ENCODE peak calls at places on chromosome 18, in ten cellular contexts. One of them, this sample, is unnamed.

GRCh38 chr18:23136326-23137092 is 1.2 kb downstream of the CABLES1 start:
- DNase-seq in gastrocnemius medialis: peak
- DNase-seq in AG04450: no peak
- DNase-seq in heart right ventricle: peak
- DNase-seq in hepatocyte: peak
- DNase-seq in fibroblast of lung: peak
- DNase-seq in ovary: peak
- DNase-seq in thoracic aorta: no peak
- DNase-seq in psoas muscle: peak
- DNase-seq in K562: no peak
- DNase-seq in this sample: peak

GRCh38 chr18:28723506-28723905 is 546.6 kb upstream of the CDH2 start:
- DNase-seq in gastrocnemius medialis: no peak
- DNase-seq in AG04450: no peak
- DNase-seq in heart right ventricle: no peak
- DNase-seq in hepatocyte: no peak
- DNase-seq in fibroblast of lung: no peak
- DNase-seq in ovary: no peak
- DNase-seq in thoracic aorta: no peak
- DNase-seq in psoas muscle: no peak
- DNase-seq in K562: no peak
- DNase-seq in this sample: no peak

GRCh38 chr18:45726603-45727002 is 2.6 kb downstream of the SLC14A1 start:
- DNase-seq in gastrocnemius medialis: no peak
- DNase-seq in AG04450: no peak
- DNase-seq in heart right ventricle: no peak
- DNase-seq in hepatocyte: no peak
- DNase-seq in fibroblast of lung: peak
- DNase-seq in ovary: no peak
- DNase-seq in thoracic aorta: no peak
- DNase-seq in psoas muscle: no peak
- DNase-seq in K562: no peak
- DNase-seq in this sample: no peak

GRCh38 chr18:79533146-79533545 is 137.4 kb downstream of the NFATC1 start:
- DNase-seq in gastrocnemius medialis: no peak
- DNase-seq in AG04450: no peak
- DNase-seq in heart right ventricle: no peak
- DNase-seq in hepatocyte: no peak
- DNase-seq in fibroblast of lung: no peak
- DNase-seq in ovary: peak
- DNase-seq in thoracic aorta: no peak
- DNase-seq in psoas muscle: no peak
- DNase-seq in K562: no peak
- DNase-seq in this sample: no peak

GRCh38 chr18:77071711-77072292 is 60.8 kb downstream of the MBP start:
- DNase-seq in gastrocnemius medialis: no peak
- DNase-seq in AG04450: peak
- DNase-seq in heart right ventricle: no peak
- DNase-seq in hepatocyte: peak
- DNase-seq in fibroblast of lung: peak
- DNase-seq in ovary: no peak
- DNase-seq in thoracic aorta: peak
- DNase-seq in psoas muscle: no peak
- DNase-seq in K562: no peak
- DNase-seq in this sample: no peak

GRCh38 chr18:24112874-24113615 is 25.8 kb upstream of the CABYR start:
- DNase-seq in gastrocnemius medialis: no peak
- DNase-seq in AG04450: no peak
- DNase-seq in heart right ventricle: no peak
- DNase-seq in hepatocyte: peak
- DNase-seq in fibroblast of lung: peak
- DNase-seq in ovary: no peak
- DNase-seq in thoracic aorta: no peak
- DNase-seq in psoas muscle: no peak
- DNase-seq in K562: no peak
- DNase-seq in this sample: no peak

GRCh38 chr18:7116001-7116831 is 1.4 kb downstream of the LAMA1 start:
- DNase-seq in gastrocnemius medialis: no peak
- DNase-seq in AG04450: no peak
- DNase-seq in heart right ventricle: no peak
- DNase-seq in hepatocyte: peak
- DNase-seq in fibroblast of lung: peak
- DNase-seq in ovary: no peak
- DNase-seq in thoracic aorta: no peak
- DNase-seq in psoas muscle: no peak
- DNase-seq in K562: no peak
- DNase-seq in this sample: peak

GRCh38 chr18:32469691-32470131 is 971 bp downstream of the GAREM1 start:
- DNase-seq in gastrocnemius medialis: no peak
- DNase-seq in AG04450: no peak
- DNase-seq in heart right ventricle: no peak
- DNase-seq in hepatocyte: peak
- DNase-seq in fibroblast of lung: peak
- DNase-seq in ovary: no peak
- DNase-seq in thoracic aorta: no peak
- DNase-seq in psoas muscle: no peak
- DNase-seq in K562: no peak
- DNase-seq in this sample: no peak

GRCh38 chr18:48621815-48622555 is 83.2 kb downstream of the CTIF start:
- DNase-seq in gastrocnemius medialis: no peak
- DNase-seq in AG04450: no peak
- DNase-seq in heart right ventricle: no peak
- DNase-seq in hepatocyte: no peak
- DNase-seq in fibroblast of lung: no peak
- DNase-seq in ovary: no peak
- DNase-seq in thoracic aorta: no peak
- DNase-seq in psoas muscle: no peak
- DNase-seq in K562: no peak
- DNase-seq in this sample: no peak

GRCh38 chr18:5449858-5450509 is 93.8 kb downstream of the EPB41L3 start:
- DNase-seq in gastrocnemius medialis: no peak
- DNase-seq in AG04450: no peak
- DNase-seq in heart right ventricle: no peak
- DNase-seq in hepatocyte: no peak
- DNase-seq in fibroblast of lung: no peak
- DNase-seq in ovary: no peak
- DNase-seq in thoracic aorta: no peak
- DNase-seq in psoas muscle: no peak
- DNase-seq in K562: no peak
- DNase-seq in this sample: no peak

DNA sequence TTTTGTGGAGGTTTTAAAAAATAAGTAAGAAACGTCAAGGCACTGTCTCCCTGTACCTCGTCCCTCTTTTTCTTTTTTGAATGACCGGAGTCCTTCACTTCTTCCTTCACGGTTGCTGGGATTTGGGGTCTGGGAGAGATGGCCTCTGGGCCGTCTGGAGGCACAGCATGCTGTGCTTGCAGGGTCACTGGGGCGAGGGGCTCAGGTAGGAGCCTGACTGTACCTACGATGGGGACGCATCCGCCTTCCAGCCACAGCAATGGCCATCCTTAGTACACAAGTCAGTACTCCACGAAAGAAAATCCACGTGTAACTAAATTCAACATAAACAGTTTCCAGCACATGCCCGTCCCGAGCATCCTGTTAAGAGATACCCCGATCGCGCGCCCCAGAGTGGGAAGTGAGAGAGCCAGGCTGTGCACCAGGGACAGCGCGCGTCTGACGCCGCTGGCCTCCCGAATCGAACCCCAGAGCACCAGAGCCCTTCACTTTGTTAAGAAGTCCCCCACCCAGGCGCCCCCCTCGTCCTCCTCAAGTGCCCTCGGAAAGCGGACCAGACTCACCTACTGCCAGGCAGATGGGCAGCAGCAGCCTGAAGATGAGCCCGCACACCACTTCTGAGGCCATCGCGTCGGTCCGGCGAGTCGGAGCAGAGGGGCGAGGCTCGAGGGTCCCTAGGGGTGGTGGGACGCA is 1.3 kb downstream of the PIEZO2 start:
- DNase-seq in gastrocnemius medialis: no peak
- DNase-seq in AG04450: no peak
- DNase-seq in heart right ventricle: no peak
- DNase-seq in hepatocyte: no peak
- DNase-seq in fibroblast of lung: peak
- DNase-seq in ovary: no peak
- DNase-seq in thoracic aorta: no peak
- DNase-seq in psoas muscle: peak
- DNase-seq in K562: no peak
- DNase-seq in this sample: no peak
- H3K4me3 ChIP-seq in gastrocnemius medialis: peak
- H3K4me3 ChIP-seq in AG04450: peak
- H3K4me3 ChIP-seq in heart right ventricle: peak
- H3K4me3 ChIP-seq in hepatocyte: peak
- H3K4me3 ChIP-seq in fibroblast of lung: peak
- H3K4me3 ChIP-seq in ovary: peak
- H3K4me3 ChIP-seq in thoracic aorta: peak
- H3K4me3 ChIP-seq in psoas muscle: peak
- H3K4me3 ChIP-seq in K562: no peak
- H3K4me3 ChIP-seq in this sample: peak

GRCh38 chr18:58862404-58862803 is 2.3 kb upstream of the ZNF532 start:
- DNase-seq in gastrocnemius medialis: no peak
- DNase-seq in AG04450: no peak
- DNase-seq in heart right ventricle: no peak
- DNase-seq in hepatocyte: no peak
- DNase-seq in fibroblast of lung: no peak
- DNase-seq in ovary: no peak
- DNase-seq in thoracic aorta: no peak
- DNase-seq in psoas muscle: no peak
- DNase-seq in K562: no peak
- DNase-seq in this sample: peak

GRCh38 chr18:58861853-58862252 is 2.8 kb upstream of the ZNF532 start:
- DNase-seq in gastrocnemius medialis: no peak
- DNase-seq in AG04450: no peak
- DNase-seq in heart right ventricle: no peak
- DNase-seq in hepatocyte: no peak
- DNase-seq in fibroblast of lung: no peak
- DNase-seq in ovary: no peak
- DNase-seq in thoracic aorta: no peak
- DNase-seq in psoas muscle: no peak
- DNase-seq in K562: no peak
- DNase-seq in this sample: no peak

GRCh38 chr18:58861353-58861752 is 3.3 kb upstream of the ZNF532 start:
- DNase-seq in gastrocnemius medialis: no peak
- DNase-seq in AG04450: no peak
- DNase-seq in heart right ventricle: no peak
- DNase-seq in hepatocyte: no peak
- DNase-seq in fibroblast of lung: no peak
- DNase-seq in ovary: no peak
- DNase-seq in thoracic aorta: no peak
- DNase-seq in psoas muscle: no peak
- DNase-seq in K562: no peak
- DNase-seq in this sample: no peak

GRCh38 chr18:58859935-58860334 is 4.7 kb upstream of the ZNF532 start:
- DNase-seq in gastrocnemius medialis: no peak
- DNase-seq in AG04450: no peak
- DNase-seq in heart right ventricle: no peak
- DNase-seq in hepatocyte: no peak
- DNase-seq in fibroblast of lung: no peak
- DNase-seq in ovary: no peak
- DNase-seq in thoracic aorta: no peak
- DNase-seq in psoas muscle: no peak
- DNase-seq in K562: no peak
- DNase-seq in this sample: no peak

DNA sequence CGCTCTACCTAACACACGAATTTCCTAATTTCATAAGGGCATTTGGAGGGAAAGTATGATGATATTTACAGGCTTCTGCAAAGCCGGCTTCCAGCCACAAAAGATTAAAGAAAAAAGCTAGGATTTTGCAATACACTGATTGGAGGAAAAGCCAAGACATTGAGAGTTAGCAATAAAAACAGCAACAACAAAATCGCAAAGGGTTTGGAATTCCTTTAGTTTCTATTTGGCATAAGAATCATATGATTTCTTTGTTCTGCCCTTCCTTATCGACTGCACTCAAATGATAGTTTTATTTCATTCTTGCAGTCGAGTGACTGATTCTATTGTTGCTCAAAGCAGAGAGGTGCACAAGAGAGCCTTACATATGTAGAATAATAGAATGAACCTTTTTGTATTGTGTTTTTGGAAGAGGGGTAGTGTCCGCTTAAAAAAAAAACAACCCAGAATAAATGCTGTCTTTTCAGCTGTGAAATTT is 3.9 kb upstream of the ZNF532 start:
- DNase-seq in gastrocnemius medialis: no peak
- DNase-seq in AG04450: no peak
- DNase-seq in heart right ventricle: no peak
- DNase-seq in hepatocyte: no peak
- DNase-seq in fibroblast of lung: peak
- DNase-seq in ovary: no peak
- DNase-seq in thoracic aorta: no peak
- DNase-seq in psoas muscle: no peak
- DNase-seq in K562: no peak
- DNase-seq in this sample: no peak
- H3K27ac ChIP-seq in gastrocnemius medialis: peak
- H3K27ac ChIP-seq in AG04450: no peak
- H3K27ac ChIP-seq in heart right ventricle: peak
- H3K27ac ChIP-seq in hepatocyte: peak
- H3K27ac ChIP-seq in fibroblast of lung: no peak
- H3K27ac ChIP-seq in ovary: no peak
- H3K27ac ChIP-seq in thoracic aorta: peak
- H3K27ac ChIP-seq in psoas muscle: peak
- H3K27ac ChIP-seq in K562: no peak
- H3K27ac ChIP-seq in this sample: peak

GRCh38 chr18:9366126-9366714 is 31.6 kb downstream of the TWSG1 start:
- DNase-seq in gastrocnemius medialis: no peak
- DNase-seq in AG04450: no peak
- DNase-seq in heart right ventricle: no peak
- DNase-seq in hepatocyte: peak
- DNase-seq in fibroblast of lung: peak
- DNase-seq in ovary: no peak
- DNase-seq in thoracic aorta: no peak
- DNase-seq in psoas muscle: no peak
- DNase-seq in K562: no peak
- DNase-seq in this sample: peak
- TF ChIP-seq CTCF in gastrocnemius medialis: no peak
- TF ChIP-seq CTCF in AG04450: peak
- TF ChIP-seq CTCF in heart right ventricle: peak
- TF ChIP-seq CTCF in hepatocyte: peak
- TF ChIP-seq CTCF in fibroblast of lung: peak
- TF ChIP-seq CTCF in ovary: no peak
- TF ChIP-seq CTCF in thoracic aorta: peak
- TF ChIP-seq CTCF in psoas muscle: peak
- TF ChIP-seq CTCF in K562: no peak
- TF ChIP-seq CTCF in this sample: no peak

DNA sequence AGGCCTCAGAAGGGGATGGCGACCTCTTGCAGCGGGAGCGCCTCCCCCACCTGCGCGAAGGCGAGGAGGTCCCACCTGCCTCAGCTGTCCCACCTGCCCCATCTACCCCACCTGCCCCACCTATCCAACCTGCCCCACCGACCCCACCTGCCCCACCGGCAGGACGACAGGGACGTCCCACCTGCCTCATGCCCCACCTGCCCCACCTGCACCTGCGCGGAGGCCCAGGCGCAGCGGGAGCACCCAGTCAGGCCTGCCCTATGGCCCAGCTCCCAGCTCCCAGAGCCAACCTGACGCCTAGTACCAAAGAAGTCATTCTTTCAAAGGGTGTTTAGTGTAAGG is 489.1 kb upstream of the SMIM21 start:
- DNase-seq in gastrocnemius medialis: no peak
- DNase-seq in AG04450: no peak
- DNase-seq in heart right ventricle: no peak
- DNase-seq in hepatocyte: no peak
- DNase-seq in fibroblast of lung: no peak
- DNase-seq in ovary: no peak
- DNase-seq in thoracic aorta: no peak
- DNase-seq in psoas muscle: no peak
- DNase-seq in K562: no peak
- DNase-seq in this sample: no peak
- H3K4me3 ChIP-seq in gastrocnemius medialis: no peak
- H3K4me3 ChIP-seq in AG04450: no peak
- H3K4me3 ChIP-seq in heart right ventricle: peak
- H3K4me3 ChIP-seq in hepatocyte: peak
- H3K4me3 ChIP-seq in fibroblast of lung: no peak
- H3K4me3 ChIP-seq in ovary: peak
- H3K4me3 ChIP-seq in thoracic aorta: peak
- H3K4me3 ChIP-seq in psoas muscle: peak
- H3K4me3 ChIP-seq in K562: no peak
- H3K4me3 ChIP-seq in this sample: peak

This sample was measured in testis.